ENCODE peak calls at places on chromosomes 5 and 9, in eight cellular contexts. D is foreskin fibroblast, B is uterus, X is fibroblast of pulmonary artery, R is A549, W is tibial artery, V is fibroblast of the aortic adventitia, Q is lung. C is an unnamed sample.

GRCh38 chr5:156240414-156240813 is 86.5 kb upstream of the SGCD start:
- DNase-seq in Q (no peak), X (no peak), B (no peak), R (no peak), W (no peak), D (no peak), V (no peak), C (no peak)

GRCh38 chr5:172887735-172888134 is 53.7 kb downstream of the ERGIC1 start:
- DNase-seq in D (peak), V (peak), W (no peak), X (peak), B (peak), Q (no peak), R (no peak), C (no peak)

GRCh38 chr9:6598249-6598725 is 47.2 kb downstream of the GLDC start:
- DNase-seq in B (no peak), W (no peak), Q (no peak), D (no peak), V (no peak), X (peak), R (no peak), C (no peak)

GRCh38 chr5:95845401-95845800 is 22.9 kb upstream of the GLRX start:
- DNase-seq in X (no peak), R (no peak), B (no peak), Q (no peak), W (no peak), D (no peak), V (no peak), C (peak)

GRCh38 chr5:94849821-94850736 is 231.6 kb downstream of the SLF1 start:
- DNase-seq in B (no peak), V (peak), R (peak), D (peak), X (peak), Q (no peak), W (no peak), C (no peak)

GRCh38 chr5:43033845-43034590 is 6.1 kb downstream of the ANXA2R start:
- DNase-seq in W (no peak), V (no peak), X (peak), B (no peak), R (no peak), Q (no peak), D (no peak), C (no peak)

GRCh38 chr5:39570418-39571027 is 145.7 kb upstream of the DAB2 start:
- DNase-seq in X (peak), R (peak), Q (no peak), B (no peak), W (no peak), V (peak), D (no peak), C (no peak)

GRCh38 chr5:137753227-137753985 is 757 bp downstream of the HNRNPA0 start:
- DNase-seq in V (no peak), Q (peak), R (no peak), X (no peak), B (peak), W (peak), D (no peak), C (peak)

GRCh38 chr9:135641047-135641446 is 1.7 kb upstream of the GLT6D1 start:
- DNase-seq in D (no peak), W (no peak), R (no peak), V (no peak), B (no peak), Q (no peak), X (no peak), C (no peak)
- H3K4me3 ChIP-seq in D (no peak), W (no peak), R (no peak), V (no peak), B (no peak), Q (no peak), X (no peak), C (no peak)

GRCh38 chr9:93131599-93132286 is 2.3 kb downstream of the NINJ1 start:
- DNase-seq in V (no peak), X (no peak), Q (no peak), R (no peak), B (no peak), W (no peak), D (no peak), C (no peak)
- H3K4me3 ChIP-seq in V (no peak), X (no peak), Q (no peak), R (peak), B (peak), W (peak), D (no peak), C (no peak)

GRCh38 chr5:126055348-126055729 is 367.9 kb upstream of the GRAMD2B start:
- DNase-seq in R (no peak), X (no peak), Q (no peak), B (no peak), D (no peak), V (no peak), W (no peak), C (no peak)

GRCh38 chr5:126052120-126052519 is 371.1 kb upstream of the GRAMD2B start:
- DNase-seq in X (peak), R (no peak), B (no peak), Q (no peak), D (no peak), W (no peak), V (no peak), C (no peak)

GRCh38 chr5:126054593-126055347 is 368.4 kb upstream of the GRAMD2B start:
- DNase-seq in W (no peak), R (no peak), X (no peak), D (no peak), B (no peak), Q (no peak), V (no peak), C (no peak)

GRCh38 chr5:126052791-126053190 is 370.4 kb upstream of the GRAMD2B start:
- DNase-seq in D (no peak), B (no peak), R (no peak), X (no peak), V (no peak), Q (no peak), W (no peak), C (no peak)

GRCh38 chr5:126053630-126054029 is 369.6 kb upstream of the GRAMD2B start:
- DNase-seq in B (no peak), W (no peak), D (no peak), Q (no peak), X (no peak), R (no peak), V (no peak), C (no peak)
- H3K4me3 ChIP-seq in B (no peak), W (no peak), D (no peak), Q (no peak), X (no peak), R (no peak), V (no peak), C (no peak)

DNA sequence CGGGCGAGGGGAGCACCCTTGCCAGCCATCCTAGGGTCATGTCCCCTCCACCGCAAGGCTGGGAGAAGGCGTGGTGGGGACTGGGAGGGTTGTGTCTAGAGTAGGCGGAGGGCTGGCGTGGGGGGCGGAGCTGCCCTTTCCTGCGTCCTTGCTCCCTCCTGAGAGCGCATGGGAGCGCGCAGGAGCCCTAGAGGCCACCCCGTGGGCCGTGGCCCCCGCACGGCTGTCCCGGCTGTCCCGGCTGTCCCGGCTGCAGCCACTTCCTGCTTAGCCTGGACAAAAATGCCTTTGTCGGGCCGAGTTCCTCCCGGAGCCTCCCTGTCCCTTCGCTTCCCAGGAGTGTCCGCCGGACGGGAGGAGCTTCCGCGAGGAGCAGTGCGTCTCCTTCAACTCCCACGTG is 4.9 kb downstream of the ADAMTSL2 start:
- DNase-seq in Q (no peak), W (no peak), D (no peak), B (peak), X (no peak), V (no peak), R (no peak), C (no peak)
- H3K4me3 ChIP-seq in Q (no peak), W (no peak), D (no peak), B (peak), X (no peak), V (no peak), R (no peak), C (peak)

GRCh38 chr5:32506251-32506661 is 61.7 kb upstream of the ZFR start:
- DNase-seq in B (no peak), W (no peak), V (peak), X (peak), R (no peak), D (peak), Q (no peak), C (no peak)
- H3K4me3 ChIP-seq in B (no peak), W (no peak), V (peak), X (no peak), R (no peak), D (peak), Q (no peak), C (no peak)

DNA sequence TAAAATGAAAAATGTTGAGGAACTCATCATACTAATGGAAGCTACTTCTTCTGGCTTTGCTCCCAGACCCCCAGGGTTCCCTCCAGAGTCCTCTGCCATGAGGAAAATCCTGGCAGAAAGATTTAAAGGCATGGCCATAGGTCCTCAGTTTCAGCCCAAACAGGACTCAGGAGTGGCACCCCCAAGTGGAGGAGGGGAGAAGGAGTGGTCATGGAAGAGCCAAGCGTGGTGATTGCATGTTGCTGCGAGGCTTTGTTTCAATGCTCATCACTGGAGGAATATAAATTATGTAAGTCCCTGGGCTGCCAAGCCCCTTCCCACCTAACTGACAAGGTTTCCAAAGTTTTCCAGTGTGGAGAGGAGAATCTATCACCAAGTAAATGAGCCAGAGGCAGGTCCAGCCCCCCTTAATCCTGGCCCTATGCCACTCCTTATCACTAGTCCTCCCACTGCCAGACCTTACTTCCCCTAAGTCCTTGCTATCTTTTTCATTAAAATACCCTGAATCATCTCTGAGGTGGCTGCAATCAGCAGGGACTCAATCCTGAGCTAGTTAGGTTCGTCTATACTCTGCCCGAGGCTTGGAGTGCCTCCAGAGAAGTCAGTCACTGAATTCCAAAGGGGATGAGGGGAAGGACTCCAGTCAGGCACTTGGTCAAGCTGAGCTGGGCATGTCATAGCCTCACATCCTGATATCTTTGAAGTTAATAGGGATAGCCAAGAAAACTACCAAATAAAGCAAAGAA is 70.7 kb upstream of the TAF1L start:
- DNase-seq in X (peak), D (no peak), W (no peak), R (no peak), V (peak), B (no peak), Q (no peak), C (no peak)
- H3K4me3 ChIP-seq in X (no peak), D (no peak), W (no peak), R (no peak), V (no peak), B (no peak), Q (no peak), C (no peak)

DNA sequence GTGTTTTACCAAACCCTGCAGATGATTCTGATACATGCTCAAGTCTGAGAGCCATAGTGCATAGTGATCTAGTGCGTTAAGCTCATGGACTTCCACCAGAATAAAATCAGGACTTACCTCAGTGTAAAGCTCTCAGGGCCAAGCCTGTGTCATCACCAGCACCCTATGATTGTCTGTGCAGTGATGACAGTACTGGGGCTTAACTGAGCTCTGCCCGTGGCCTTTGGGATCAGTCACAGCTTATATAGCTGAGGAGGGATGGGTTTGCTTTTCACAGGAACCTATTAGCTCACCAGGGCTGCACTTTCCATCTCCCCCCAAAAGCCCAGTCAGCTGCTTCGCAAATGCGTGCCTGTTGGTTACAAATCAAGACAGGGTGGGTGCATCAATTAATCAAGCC is 246.9 kb downstream of the NR3C1 start:
- DNase-seq in R (no peak), V (no peak), D (no peak), B (no peak), X (no peak), Q (no peak), W (no peak), C (no peak)
- H3K4me3 ChIP-seq in R (no peak), V (no peak), D (no peak), B (no peak), X (no peak), Q (no peak), W (no peak), C (no peak)

GRCh38 chr9:136197930-136198604 is 6.9 kb downstream of the LHX3 start:
- DNase-seq in B (no peak), V (no peak), D (no peak), X (no peak), Q (no peak), W (no peak), R (no peak), C (no peak)
- H3K4me3 ChIP-seq in B (no peak), V (no peak), D (no peak), X (no peak), Q (no peak), W (no peak), R (peak), C (no peak)

GRCh38 chr9:84337252-84337651 is 3.3 kb downstream of the SLC28A3 start:
- DNase-seq in R (no peak), Q (no peak), V (no peak), W (no peak), X (no peak), B (no peak), D (no peak), C (no peak)
- H3K4me3 ChIP-seq in R (no peak), Q (no peak), V (no peak), W (no peak), X (no peak), B (no peak), D (no peak), C (no peak)

DNA sequence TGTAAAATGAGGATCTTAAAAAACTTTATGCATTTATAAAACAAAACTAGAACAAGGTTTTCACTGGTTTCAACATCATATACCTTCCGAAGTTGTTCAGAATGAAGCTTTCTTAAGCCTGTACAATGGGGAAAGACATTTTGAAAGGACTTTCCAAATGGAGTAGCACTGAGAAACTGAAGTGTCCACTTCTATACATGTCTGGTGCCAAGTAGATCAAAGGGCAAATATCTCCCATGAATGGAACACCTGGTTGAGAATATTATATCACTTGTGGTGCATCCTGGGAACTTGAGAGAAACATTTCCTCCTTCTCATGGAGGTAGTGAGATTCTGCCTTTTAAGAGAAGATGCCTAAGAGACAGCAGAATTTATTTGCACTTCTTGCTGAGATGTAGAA is 182.1 kb upstream of the ACTBL2 start:
- DNase-seq in X (no peak), D (no peak), Q (no peak), W (no peak), V (no peak), B (no peak), R (no peak), C (no peak)
- H3K4me3 ChIP-seq in X (no peak), D (no peak), Q (no peak), W (no peak), V (no peak), B (no peak), R (no peak), C (no peak)

C was measured in right atrium auricular region.